ENCODE peak calls at places on chromosomes 11 and 22, in ten cellular contexts. C is CD4-positive, CD25-positive, alpha-beta regulatory T cell; A is progenitor cell of endocrine pancreas; D is LoVo; W is Ammon's horn; P is left cardiac atrium; T is T-cell; K is lung microvascular endothelial cell; H is GM23248; N is stimulated activated CD4-positive, alpha-beta T cell treated with anti-CD3 and anti-CD28 coated beads, Interleukin-4, amount 100 ng/mL, for 1 hour. R is an unnamed sample.

GRCh38 chr11:109914809-109915653 is 178.2 kb upstream of the ZC3H12C start:
- DNase-seq in C (no peak), A (no peak), D (no peak), W (no peak), P (no peak), T (no peak), K (peak; percentile 96), H (peak; percentile 74), N (no peak), R (no peak)

GRCh38 chr11:31480930-31481329 is 28.5 kb downstream of the IMMP1L start:
- DNase-seq in C (no peak), A (no peak), D (no peak), W (no peak), P (no peak), T (no peak), K (no peak), H (no peak), N (no peak), R (no peak)

GRCh38 chr11:29452131-29452530 is 564.7 kb downstream of the KCNA4 start:
- DNase-seq in C (no peak), A (no peak), D (no peak), W (peak; percentile 7), P (no peak), T (no peak), K (peak; percentile 93), H (peak; percentile 76), N (no peak), R (no peak)

GRCh38 chr22:41762980-41763779 is 37.3 kb upstream of the CCDC134 start:
- DNase-seq in C (peak; percentile 32), A (peak; percentile 12), D (no peak), W (no peak), P (no peak), T (peak; percentile 9), K (peak; percentile 45), H (no peak), N (peak; percentile 29), R (peak; percentile 55)

GRCh38 chr11:109808569-109808968 is 284.6 kb upstream of the ZC3H12C start:
- DNase-seq in C (no peak), A (no peak), D (no peak), W (no peak), P (no peak), T (no peak), K (peak; percentile 45), H (peak; percentile 73), N (no peak), R (no peak)

GRCh38 chr22:49427941-49428340 is 399.7 kb downstream of the BRD1 start:
- DNase-seq in C (no peak), A (no peak), D (no peak), W (no peak), P (no peak), T (no peak), K (no peak), H (no peak), N (no peak), R (no peak)

GRCh38 chr22:19942886-19943664 is 1.5 kb upstream of the TXNRD2 start:
- DNase-seq in C (no peak), A (no peak), D (peak; percentile 29), W (peak; percentile 61), P (peak; percentile 24), T (no peak), K (peak; percentile 67), H (peak; percentile 95), N (no peak), R (no peak)

GRCh38 chr11:11022126-11022730 is 164.4 kb upstream of the ZBED5 start:
- DNase-seq in C (peak; percentile 29), A (no peak), D (peak; percentile 45), W (no peak), P (no peak), T (no peak), K (peak; percentile 30), H (peak; percentile 48), N (no peak), R (peak; percentile 43)

GRCh38 chr22:25081409-25081824 is 118.2 kb upstream of the CRYBB3 start:
- DNase-seq in C (peak; percentile 27), A (peak; percentile 21), D (no peak), W (no peak), P (no peak), T (peak; percentile 27), K (peak; percentile 67), H (peak; percentile 41), N (peak; percentile 59), R (peak; percentile 74)

GRCh38 chr11:58616594-58616993 is 5.9 kb upstream of the CNTF start:
- DNase-seq in C (no peak), A (no peak), D (no peak), W (no peak), P (peak; percentile 41), T (no peak), K (peak; percentile 86), H (peak; percentile 92), N (no peak), R (no peak)

GRCh38 chr11:65580031-65580692 is 4.3 kb downstream of the EHBP1L1 start:
- DNase-seq in C (no peak), A (no peak), D (no peak), W (no peak), P (no peak), T (no peak), K (no peak), H (no peak), N (no peak), R (no peak)

GRCh38 chr11:105051559-105051958 is 6.4 kb upstream of the CARD16 start:
- DNase-seq in C (no peak), A (no peak), D (no peak), W (no peak), P (no peak), T (no peak), K (no peak), H (no peak), N (no peak), R (no peak)

GRCh38 chr11:65066805-65067291 is 8.5 kb upstream of the NAALADL1 start:
- DNase-seq in C (no peak), A (no peak), D (no peak), W (no peak), P (no peak), T (no peak), K (no peak), H (no peak), N (no peak), R (no peak)

GRCh38 chr11:75432911-75433321 is at the start of gene KLHL35:
- DNase-seq in C (no peak), A (no peak), D (no peak), W (peak; percentile 74), P (no peak), T (no peak), K (no peak), H (no peak), N (no peak), R (no peak)

GRCh38 chr11:125569913-125570621 is 790 bp downstream of the EI24 start:
- DNase-seq in C (no peak), A (no peak), D (no peak), W (no peak), P (no peak), T (no peak), K (peak; percentile 12), H (peak; percentile 49), N (no peak), R (no peak)

GRCh38 chr11:2688381-2689231 is 11.2 kb downstream of the KCNQ1OT1 start:
- DNase-seq in C (no peak), A (no peak), D (no peak), W (no peak), P (peak; percentile 10), T (no peak), K (no peak), H (no peak), N (no peak), R (no peak)

GRCh38 chr22:41576877-41577276 is 12.8 kb downstream of the PMM1 start:
- DNase-seq in C (peak; percentile 22), A (peak; percentile 37), D (no peak), W (peak; percentile 57), P (peak; percentile 62), T (no peak), K (peak; percentile 60), H (peak; percentile 62), N (peak; percentile 21), R (peak; percentile 64)

GRCh38 chr11:92707173-92707619 is 262.3 kb upstream of the MTNR1B start:
- DNase-seq in C (no peak), A (no peak), D (no peak), W (no peak), P (no peak), T (no peak), K (no peak), H (no peak), N (no peak), R (no peak)

GRCh38 chr22:18067121-18067520 is 10.7 kb upstream of the PEX26 start:
- DNase-seq in C (no peak), A (no peak), D (no peak), W (no peak), P (no peak), T (no peak), K (no peak), H (no peak), N (no peak), R (no peak)

GRCh38 chr22:37884420-37884819 is 21.7 kb upstream of the MICALL1 start:
- DNase-seq in C (no peak), A (no peak), D (no peak), W (no peak), P (no peak), T (no peak), K (no peak), H (peak; percentile 66), N (no peak), R (no peak)

GRCh38 chr11:100563541-100564280 is 123.4 kb upstream of the ARHGAP42 start:
- DNase-seq in C (no peak), A (no peak), D (no peak), W (no peak), P (no peak), T (no peak), K (no peak), H (peak; percentile 24), N (no peak), R (no peak)

GRCh38 chr11:1200611-1201191 is 22.2 kb upstream of the MUC5B start:
- DNase-seq in C (no peak), A (no peak), D (no peak), W (no peak), P (peak; percentile 15), T (no peak), K (no peak), H (no peak), N (no peak), R (no peak)

GRCh38 chr11:90556612-90557011 is 333.8 kb upstream of the CHORDC1 start:
- DNase-seq in C (no peak), A (no peak), D (no peak), W (no peak), P (no peak), T (no peak), K (no peak), H (no peak), N (no peak), R (no peak)

GRCh38 chr11:95577716-95578460 is 211.7 kb downstream of the FAM76B start:
- DNase-seq in C (no peak), A (no peak), D (no peak), W (no peak), P (no peak), T (no peak), K (no peak), H (peak; percentile 92), N (no peak), R (no peak)

GRCh38 chr11:70176940-70177689 is 26.0 kb upstream of the FADD start:
- DNase-seq in C (peak; percentile 29), A (no peak), D (no peak), W (no peak), P (no peak), T (peak; percentile 27), K (no peak), H (peak; percentile 49), N (peak; percentile 50), R (peak; percentile 59)

GRCh38 chr11:58525037-58525614 is 17.2 kb upstream of the OR5B21 start:
- DNase-seq in C (peak; percentile 75), A (no peak), D (no peak), W (peak; percentile 67), P (no peak), T (peak; percentile 37), K (peak; percentile 16), H (no peak), N (peak; percentile 9), R (peak; percentile 60)

GRCh38 chr11:73252577-73253191 is 19.5 kb upstream of the P2RY6 start:
- DNase-seq in C (no peak), A (no peak), D (no peak), W (no peak), P (peak; percentile 21), T (no peak), K (no peak), H (no peak), N (no peak), R (peak; percentile 52)

GRCh38 chr11:65440831-65441499 is 18.4 kb downstream of the NEAT1 start:
- DNase-seq in C (no peak), A (no peak), D (no peak), W (no peak), P (peak; percentile 10), T (no peak), K (peak; percentile 38), H (peak; percentile 65), N (no peak), R (no peak)